ENCODE peak calls at places on chromosomes 2 and 18, in eight cellular contexts. W is neural crest cell, H is ascending aorta, G is RWPE2, Z is kidney epithelial cell, B is left ventricle myocardium inferior, X is LNCaP clone FGC, S is AG04449. C is an unnamed sample.

GRCh38 chr18:26439537-26439936 is 108.8 kb downstream of the KCTD1 start:
- DNase-seq in W (no peak), H (no peak), G (no peak), Z (no peak), B (no peak), X (no peak), S (no peak), C (no peak)

GRCh38 chr2:176428943-176429469 is 159.8 kb downstream of the MTX2 start:
- DNase-seq in W (no peak), H (no peak), G (no peak), Z (no peak), B (no peak), X (no peak), S (no peak), C (no peak)

GRCh38 chr2:102286041-102286440 is 25.3 kb upstream of the IL1RL1 start:
- DNase-seq in W (no peak), H (no peak), G (no peak), Z (no peak), B (no peak), X (no peak), S (no peak), C (no peak)

GRCh38 chr2:74101574-74102300 is 46.0 kb downstream of the BOLA3 start:
- DNase-seq in W (no peak), H (no peak), G (no peak), Z (no peak), B (no peak), X (no peak), S (no peak), C (no peak)

GRCh38 chr2:199315299-199316179 is 142.2 kb downstream of the SATB2 start:
- DNase-seq in W (peak), H (no peak), G (no peak), Z (no peak), B (no peak), X (no peak), S (no peak), C (peak)

GRCh38 chr18:2883137-2883671 is 36.4 kb downstream of the EMILIN2 start:
- DNase-seq in W (no peak), H (no peak), G (no peak), Z (no peak), B (no peak), X (no peak), S (no peak), C (no peak)

GRCh38 chr2:200367155-200367554 is 60.7 kb downstream of the SPATS2L start:
- DNase-seq in W (peak), H (no peak), G (no peak), Z (no peak), B (no peak), X (no peak), S (no peak), C (no peak)

GRCh38 chr2:101745711-101746694 is 48.5 kb downstream of the MAP4K4 start:
- DNase-seq in W (no peak), H (no peak), G (no peak), Z (no peak), B (no peak), X (no peak), S (no peak), C (no peak)

GRCh38 chr2:187640926-187641510 is 86.8 kb upstream of the TFPI start:
- DNase-seq in W (no peak), H (no peak), G (no peak), Z (no peak), B (no peak), X (no peak), S (no peak), C (no peak)

DNA sequence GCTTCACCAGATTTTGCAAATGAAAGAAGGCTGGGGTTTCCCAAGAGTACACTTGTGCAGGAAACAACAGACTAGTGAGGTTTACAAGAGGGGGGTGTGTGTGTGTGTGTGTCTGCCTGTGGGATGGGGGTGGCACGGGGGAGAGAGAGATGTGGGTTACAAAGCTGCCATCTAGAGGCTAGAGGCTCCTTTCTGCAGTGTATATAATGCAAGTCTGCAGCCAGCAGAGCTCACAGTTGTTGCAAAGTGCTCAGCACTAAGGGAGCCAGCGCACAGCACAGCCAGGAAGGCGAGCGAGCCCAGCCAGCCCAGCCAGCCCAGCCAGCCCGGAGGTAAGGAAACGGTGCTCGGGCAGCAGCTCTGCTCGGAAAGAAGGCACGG is at the start of gene ACKR3:
- DNase-seq in W (peak), H (peak), G (no peak), Z (peak), B (peak), X (peak), S (peak), C (peak)
- TF ChIP-seq CTCF in W (peak), H (peak), G (peak), Z (peak), B (peak), X (peak), S (peak), C (peak)

DNA sequence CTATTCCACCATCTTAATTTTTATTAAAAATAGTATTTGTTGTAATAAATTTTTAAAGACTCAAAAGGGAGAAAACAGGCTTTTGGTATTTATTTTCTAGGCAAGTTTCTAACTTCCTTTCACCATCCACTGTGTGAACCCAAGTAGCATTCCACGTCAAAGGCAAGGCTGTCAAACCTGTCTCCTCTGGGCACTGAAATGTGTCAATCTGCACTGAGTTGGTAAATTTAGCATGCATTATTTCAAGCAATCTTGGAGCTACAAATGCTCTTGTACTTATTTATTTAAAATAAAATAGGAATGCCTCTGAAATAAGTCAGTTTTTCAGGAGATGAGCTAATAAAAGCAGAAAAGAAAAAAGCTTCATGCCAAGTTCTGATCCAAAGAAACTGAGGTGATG is 130.9 kb upstream of the CNTNAP5 start:
- DNase-seq in W (no peak), H (no peak), G (no peak), Z (no peak), B (no peak), X (no peak), S (no peak), C (no peak)
- TF ChIP-seq CTCF in W (no peak), H (no peak), G (no peak), Z (no peak), B (no peak), X (no peak), S (no peak), C (no peak)

GRCh38 chr2:42806786-42807185 is 14.4 kb upstream of the HAAO start:
- DNase-seq in W (no peak), H (no peak), G (no peak), Z (no peak), B (no peak), X (no peak), S (no peak), C (no peak)
- TF ChIP-seq CTCF in W (no peak), H (no peak), G (no peak), Z (no peak), B (no peak), X (no peak), S (no peak), C (no peak)

GRCh38 chr18:24878289-24878688 is 417.9 kb downstream of the HRH4 start:
- DNase-seq in W (peak), H (no peak), G (no peak), Z (no peak), B (no peak), X (peak), S (peak), C (no peak)
- TF ChIP-seq CTCF in W (peak), H (peak), G (peak), Z (peak), B (peak), X (peak), S (peak), C (peak)

GRCh38 chr2:232142502-232142901 is 181.0 kb downstream of the DIS3L2 start:
- DNase-seq in W (no peak), H (no peak), G (no peak), Z (no peak), B (no peak), X (no peak), S (no peak), C (no peak)

GRCh38 chr2:232139786-232140562 is 178.5 kb downstream of the DIS3L2 start:
- DNase-seq in W (no peak), H (no peak), G (no peak), Z (no peak), B (no peak), X (no peak), S (no peak), C (no peak)

GRCh38 chr2:232141591-232141990 is 180.1 kb downstream of the DIS3L2 start:
- DNase-seq in W (no peak), H (no peak), G (no peak), Z (no peak), B (no peak), X (no peak), S (no peak), C (no peak)

GRCh38 chr2:232139171-232139594 is 177.7 kb downstream of the DIS3L2 start:
- DNase-seq in W (no peak), H (no peak), G (no peak), Z (no peak), B (no peak), X (no peak), S (no peak), C (no peak)

GRCh38 chr2:232142049-232142448 is 180.5 kb downstream of the DIS3L2 start:
- DNase-seq in W (peak), H (no peak), G (no peak), Z (no peak), B (no peak), X (no peak), S (no peak), C (no peak)
- TF ChIP-seq CTCF in W (peak), H (peak), G (peak), Z (peak), B (peak), X (peak), S (peak), C (peak)

GRCh38 chr2:225484751-225485150 is 85.2 kb downstream of the NYAP2 start:
- DNase-seq in W (no peak), H (no peak), G (no peak), Z (no peak), B (no peak), X (no peak), S (no peak), C (no peak)

DNA sequence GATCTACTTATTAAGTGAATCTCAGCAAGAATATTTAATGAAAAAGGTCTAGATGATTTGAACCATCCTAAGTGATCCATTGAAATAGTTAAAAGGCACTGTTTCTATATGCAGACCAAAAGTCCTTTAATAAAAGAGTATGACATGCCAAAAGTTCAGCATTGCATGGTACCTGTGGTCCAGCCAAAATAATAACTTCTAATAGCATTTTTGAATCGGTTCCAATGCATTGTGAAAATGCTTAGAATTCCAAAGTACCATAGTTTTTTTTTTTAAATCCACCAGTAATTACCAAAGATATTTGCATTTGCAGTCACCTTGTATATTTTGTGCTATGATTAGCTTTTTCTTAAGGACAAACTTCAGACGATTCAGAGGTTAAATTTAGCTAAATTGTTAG is 79.9 kb downstream of the NYAP2 start:
- DNase-seq in W (no peak), H (no peak), G (no peak), Z (no peak), B (no peak), X (no peak), S (no peak), C (no peak)
- TF ChIP-seq CTCF in W (no peak), H (no peak), G (no peak), Z (no peak), B (no peak), X (no peak), S (no peak), C (no peak)

DNA sequence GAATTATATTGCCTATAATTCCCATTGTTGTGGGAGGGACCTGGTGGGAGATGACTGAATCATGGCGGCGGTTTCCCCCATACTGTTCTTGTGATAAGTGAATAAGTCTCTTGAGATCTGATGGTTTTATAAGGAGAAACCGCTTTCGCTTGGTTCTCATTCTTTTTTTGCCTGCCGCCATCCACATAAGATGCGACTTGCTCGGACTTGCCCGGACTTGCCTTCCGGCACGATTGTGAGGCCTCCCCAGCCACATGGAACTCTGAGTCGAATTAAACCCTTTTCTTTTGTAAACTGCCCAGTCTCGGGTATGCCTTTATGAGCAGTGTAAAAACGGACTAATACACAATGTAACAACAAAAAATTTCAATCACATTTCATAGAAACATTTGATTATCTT is 115.8 kb downstream of the C2orf74 start:
- DNase-seq in W (no peak), H (no peak), G (no peak), Z (no peak), B (no peak), X (no peak), S (no peak), C (no peak)
- TF ChIP-seq CTCF in W (no peak), H (no peak), G (no peak), Z (no peak), B (no peak), X (no peak), S (no peak), C (no peak)

DNA sequence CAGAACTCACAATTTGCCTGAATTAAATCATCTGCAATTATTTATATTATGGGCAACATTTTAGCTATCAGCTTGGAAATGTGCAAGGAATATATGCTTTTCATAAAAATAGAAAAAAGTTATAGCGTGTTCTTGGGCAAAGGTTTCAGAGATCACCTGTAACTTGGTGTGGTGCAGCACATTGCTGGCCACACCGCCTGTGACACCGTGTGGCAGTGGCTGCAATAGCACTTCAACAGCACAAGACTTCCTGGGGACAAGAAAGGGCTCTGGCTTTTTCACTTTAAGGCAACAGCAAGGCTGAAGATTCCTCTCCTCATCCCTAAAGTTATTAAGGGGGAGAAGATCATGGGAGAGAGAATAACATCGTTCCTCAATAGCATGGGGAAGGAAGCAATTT is 14.8 kb upstream of the SERPINB3 start:
- DNase-seq in W (no peak), H (no peak), G (no peak), Z (no peak), B (no peak), X (no peak), S (no peak), C (no peak)
- TF ChIP-seq CTCF in W (peak), H (no peak), G (peak), Z (peak), B (peak), X (peak), S (peak), C (peak)

GRCh38 chr2:185734658-185735057 is 3.9 kb upstream of the FSIP2 start:
- DNase-seq in W (no peak), H (no peak), G (no peak), Z (no peak), B (no peak), X (no peak), S (no peak), C (no peak)

GRCh38 chr2:185736210-185736609 is 2.4 kb upstream of the FSIP2 start:
- DNase-seq in W (no peak), H (no peak), G (no peak), Z (no peak), B (no peak), X (no peak), S (no peak), C (no peak)

GRCh38 chr2:185738679-185739472 is at the start of gene FSIP2:
- DNase-seq in W (peak), H (no peak), G (peak), Z (peak), B (peak), X (peak), S (no peak), C (peak)
- TF ChIP-seq CTCF in W (peak), H (peak), G (peak), Z (peak), B (peak), X (peak), S (peak), C (peak)

GRCh38 chr2:71224935-71225334 is 2.0 kb downstream of the PAIP2B start:
- DNase-seq in W (no peak), H (no peak), G (no peak), Z (no peak), B (no peak), X (no peak), S (no peak), C (no peak)

GRCh38 chr2:71223767-71224333 is 3.1 kb downstream of the PAIP2B start:
- DNase-seq in W (peak), H (no peak), G (peak), Z (no peak), B (peak), X (peak), S (no peak), C (no peak)

GRCh38 chr2:71224457-71224856 is 2.4 kb downstream of the PAIP2B start:
- DNase-seq in W (no peak), H (no peak), G (no peak), Z (no peak), B (no peak), X (no peak), S (no peak), C (no peak)

GRCh38 chr2:71226965-71227560 is at the start of gene PAIP2B:
- DNase-seq in W (peak), H (peak), G (peak), Z (peak), B (peak), X (peak), S (peak), C (peak)

DNA sequence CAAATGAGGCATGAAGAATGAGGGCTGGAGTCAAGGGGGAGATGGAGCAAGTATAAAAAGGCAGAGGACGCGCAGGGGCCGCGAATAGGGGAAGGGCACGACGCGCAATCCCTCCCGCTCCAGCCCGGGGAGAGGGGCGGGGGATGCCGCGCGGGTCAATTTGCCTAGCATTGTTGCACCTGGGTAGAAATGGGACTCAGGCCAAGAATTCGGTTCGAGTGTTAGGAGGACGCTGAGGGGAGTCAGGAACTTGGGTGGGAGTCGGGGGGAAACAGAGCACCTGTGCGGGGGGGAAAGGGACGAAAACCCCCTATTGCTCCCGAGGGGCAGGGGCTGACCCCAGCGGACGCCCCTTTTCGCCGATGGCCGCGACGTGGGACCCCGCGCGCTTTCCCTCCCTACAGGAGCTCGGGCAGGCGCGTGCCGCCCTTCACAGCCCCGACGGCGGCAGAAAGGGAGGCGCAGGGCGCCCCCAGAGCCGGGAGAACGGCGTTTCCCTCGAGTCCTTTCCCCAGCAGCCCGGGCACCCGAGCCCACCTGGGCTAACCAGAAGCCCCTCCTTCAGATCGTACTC is 425 bp downstream of the PAIP2B start:
- DNase-seq in W (peak), H (no peak), G (no peak), Z (no peak), B (peak), X (no peak), S (no peak), C (peak)
- TF ChIP-seq CTCF in W (no peak), H (peak), G (peak), Z (peak), B (no peak), X (no peak), S (no peak), C (peak)

C was measured in progenitor cell of endocrine pancreas.